ENCODE peak calls at places on chromosomes 16 and 17, in nine cellular contexts. One of them, this sample, is unnamed.
A peak's percentile ranks its signal among the peaks of the same experiment; 100 is the strongest.

GRCh38 chr16:59192551-59193199 is 458.6 kb upstream of the GOT2 start:
- DNase-seq in OCI-LY7: peak; percentile 10
- DNase-seq in stimulated activated CD4-positive, alpha-beta T cell treated with anti-CD3 and anti-CD28 coated beads, Interleukin-2, amount 100 ng/mL, for 24 hours: no peak
- DNase-seq in NCI-H1930: no peak
- DNase-seq in colonic mucosa: peak; percentile 19
- DNase-seq in memory B cell: no peak
- DNase-seq in AML-193: peak; percentile 23
- DNase-seq in progenitor cell of endocrine pancreas: no peak
- DNase-seq in CD4-positive, CD25-positive, alpha-beta regulatory T cell: peak; percentile 3
- DNase-seq in this sample: no peak

GRCh38 chr17:16516594-16517018 is 24.6 kb upstream of the LRRC75A start:
- DNase-seq in OCI-LY7: no peak
- DNase-seq in stimulated activated CD4-positive, alpha-beta T cell treated with anti-CD3 and anti-CD28 coated beads, Interleukin-2, amount 100 ng/mL, for 24 hours: no peak
- DNase-seq in NCI-H1930: no peak
- DNase-seq in colonic mucosa: no peak
- DNase-seq in memory B cell: no peak
- DNase-seq in AML-193: no peak
- DNase-seq in progenitor cell of endocrine pancreas: no peak
- DNase-seq in CD4-positive, CD25-positive, alpha-beta regulatory T cell: no peak
- DNase-seq in this sample: no peak

GRCh38 chr16:3485097-3485470 is 10.2 kb downstream of the C16orf90 start:
- DNase-seq in OCI-LY7: no peak
- DNase-seq in stimulated activated CD4-positive, alpha-beta T cell treated with anti-CD3 and anti-CD28 coated beads, Interleukin-2, amount 100 ng/mL, for 24 hours: no peak
- DNase-seq in NCI-H1930: no peak
- DNase-seq in colonic mucosa: no peak
- DNase-seq in memory B cell: no peak
- DNase-seq in AML-193: no peak
- DNase-seq in progenitor cell of endocrine pancreas: no peak
- DNase-seq in CD4-positive, CD25-positive, alpha-beta regulatory T cell: no peak
- DNase-seq in this sample: no peak

GRCh38 chr17:81036128-81036891 is 1.4 kb downstream of the BAIAP2 start:
- DNase-seq in OCI-LY7: no peak
- DNase-seq in stimulated activated CD4-positive, alpha-beta T cell treated with anti-CD3 and anti-CD28 coated beads, Interleukin-2, amount 100 ng/mL, for 24 hours: no peak
- DNase-seq in NCI-H1930: no peak
- DNase-seq in colonic mucosa: no peak
- DNase-seq in memory B cell: no peak
- DNase-seq in AML-193: no peak
- DNase-seq in progenitor cell of endocrine pancreas: no peak
- DNase-seq in CD4-positive, CD25-positive, alpha-beta regulatory T cell: no peak
- DNase-seq in this sample: no peak

GRCh38 chr16:3698941-3699340 is 18.4 kb downstream of the TRAP1 start:
- DNase-seq in OCI-LY7: no peak
- DNase-seq in stimulated activated CD4-positive, alpha-beta T cell treated with anti-CD3 and anti-CD28 coated beads, Interleukin-2, amount 100 ng/mL, for 24 hours: no peak
- DNase-seq in NCI-H1930: no peak
- DNase-seq in colonic mucosa: no peak
- DNase-seq in memory B cell: no peak
- DNase-seq in AML-193: no peak
- DNase-seq in progenitor cell of endocrine pancreas: no peak
- DNase-seq in CD4-positive, CD25-positive, alpha-beta regulatory T cell: no peak
- DNase-seq in this sample: no peak

GRCh38 chr17:48335858-48336500 is 94.0 kb downstream of the SKAP1 start:
- DNase-seq in OCI-LY7: peak; percentile 71
- DNase-seq in stimulated activated CD4-positive, alpha-beta T cell treated with anti-CD3 and anti-CD28 coated beads, Interleukin-2, amount 100 ng/mL, for 24 hours: no peak
- DNase-seq in NCI-H1930: peak; percentile 7
- DNase-seq in colonic mucosa: no peak
- DNase-seq in memory B cell: peak; percentile 68
- DNase-seq in AML-193: peak; percentile 79
- DNase-seq in progenitor cell of endocrine pancreas: no peak
- DNase-seq in CD4-positive, CD25-positive, alpha-beta regulatory T cell: peak; percentile 78
- DNase-seq in this sample: no peak

GRCh38 chr16:84922351-84923135 is 88.8 kb downstream of the ZDHHC7 start:
- DNase-seq in OCI-LY7: peak; percentile 29
- DNase-seq in stimulated activated CD4-positive, alpha-beta T cell treated with anti-CD3 and anti-CD28 coated beads, Interleukin-2, amount 100 ng/mL, for 24 hours: no peak
- DNase-seq in NCI-H1930: no peak
- DNase-seq in colonic mucosa: peak; percentile 49
- DNase-seq in memory B cell: no peak
- DNase-seq in AML-193: no peak
- DNase-seq in progenitor cell of endocrine pancreas: no peak
- DNase-seq in CD4-positive, CD25-positive, alpha-beta regulatory T cell: no peak
- DNase-seq in this sample: peak; percentile 45

GRCh38 chr17:76523084-76524037 is 14.1 kb downstream of the CYGB start:
- DNase-seq in OCI-LY7: peak; percentile 85
- DNase-seq in stimulated activated CD4-positive, alpha-beta T cell treated with anti-CD3 and anti-CD28 coated beads, Interleukin-2, amount 100 ng/mL, for 24 hours: peak; percentile 86
- DNase-seq in NCI-H1930: peak; percentile 66
- DNase-seq in colonic mucosa: peak; percentile 79
- DNase-seq in memory B cell: peak; percentile 85
- DNase-seq in AML-193: peak; percentile 66
- DNase-seq in progenitor cell of endocrine pancreas: peak; percentile 77
- DNase-seq in CD4-positive, CD25-positive, alpha-beta regulatory T cell: peak; percentile 77
- DNase-seq in this sample: peak; percentile 83

GRCh38 chr17:42002792-42003301 is 14.4 kb downstream of the DNAJC7 start:
- DNase-seq in OCI-LY7: no peak
- DNase-seq in stimulated activated CD4-positive, alpha-beta T cell treated with anti-CD3 and anti-CD28 coated beads, Interleukin-2, amount 100 ng/mL, for 24 hours: no peak
- DNase-seq in NCI-H1930: no peak
- DNase-seq in colonic mucosa: no peak
- DNase-seq in memory B cell: no peak
- DNase-seq in AML-193: no peak
- DNase-seq in progenitor cell of endocrine pancreas: no peak
- DNase-seq in CD4-positive, CD25-positive, alpha-beta regulatory T cell: no peak
- DNase-seq in this sample: no peak

GRCh38 chr16:970379-970765 is 412 bp downstream of the LMF1 start:
- DNase-seq in OCI-LY7: no peak
- DNase-seq in stimulated activated CD4-positive, alpha-beta T cell treated with anti-CD3 and anti-CD28 coated beads, Interleukin-2, amount 100 ng/mL, for 24 hours: no peak
- DNase-seq in NCI-H1930: no peak
- DNase-seq in colonic mucosa: peak; percentile 33
- DNase-seq in memory B cell: no peak
- DNase-seq in AML-193: no peak
- DNase-seq in progenitor cell of endocrine pancreas: no peak
- DNase-seq in CD4-positive, CD25-positive, alpha-beta regulatory T cell: no peak
- DNase-seq in this sample: no peak

GRCh38 chr17:75776399-75777242 is 8.0 kb upstream of the UNK start:
- DNase-seq in OCI-LY7: no peak
- DNase-seq in stimulated activated CD4-positive, alpha-beta T cell treated with anti-CD3 and anti-CD28 coated beads, Interleukin-2, amount 100 ng/mL, for 24 hours: no peak
- DNase-seq in NCI-H1930: no peak
- DNase-seq in colonic mucosa: no peak
- DNase-seq in memory B cell: peak; percentile 54
- DNase-seq in AML-193: peak; percentile 49
- DNase-seq in progenitor cell of endocrine pancreas: no peak
- DNase-seq in CD4-positive, CD25-positive, alpha-beta regulatory T cell: peak; percentile 37
- DNase-seq in this sample: no peak

GRCh38 chr16:81779540-81780320 is 639 bp downstream of the PLCG2 start:
- DNase-seq in OCI-LY7: no peak
- DNase-seq in stimulated activated CD4-positive, alpha-beta T cell treated with anti-CD3 and anti-CD28 coated beads, Interleukin-2, amount 100 ng/mL, for 24 hours: no peak
- DNase-seq in NCI-H1930: no peak
- DNase-seq in colonic mucosa: no peak
- DNase-seq in memory B cell: no peak
- DNase-seq in AML-193: peak; percentile 7
- DNase-seq in progenitor cell of endocrine pancreas: no peak
- DNase-seq in CD4-positive, CD25-positive, alpha-beta regulatory T cell: peak; percentile 7
- DNase-seq in this sample: peak; percentile 44

GRCh38 chr17:42289863-42290165 is 1.5 kb downstream of the STAT5A start:
- DNase-seq in OCI-LY7: no peak
- DNase-seq in stimulated activated CD4-positive, alpha-beta T cell treated with anti-CD3 and anti-CD28 coated beads, Interleukin-2, amount 100 ng/mL, for 24 hours: peak; percentile 74
- DNase-seq in NCI-H1930: no peak
- DNase-seq in colonic mucosa: no peak
- DNase-seq in memory B cell: no peak
- DNase-seq in AML-193: no peak
- DNase-seq in progenitor cell of endocrine pancreas: no peak
- DNase-seq in CD4-positive, CD25-positive, alpha-beta regulatory T cell: no peak
- DNase-seq in this sample: no peak

GRCh38 chr16:60107467-60107866 is 1373.4 kb upstream of the GOT2 start:
- DNase-seq in OCI-LY7: no peak
- DNase-seq in stimulated activated CD4-positive, alpha-beta T cell treated with anti-CD3 and anti-CD28 coated beads, Interleukin-2, amount 100 ng/mL, for 24 hours: no peak
- DNase-seq in NCI-H1930: no peak
- DNase-seq in colonic mucosa: no peak
- DNase-seq in memory B cell: no peak
- DNase-seq in AML-193: no peak
- DNase-seq in progenitor cell of endocrine pancreas: no peak
- DNase-seq in CD4-positive, CD25-positive, alpha-beta regulatory T cell: no peak
- DNase-seq in this sample: no peak

GRCh38 chr17:8249621-8250020 is 532 bp downstream of the PFAS start:
- DNase-seq in OCI-LY7: no peak
- DNase-seq in stimulated activated CD4-positive, alpha-beta T cell treated with anti-CD3 and anti-CD28 coated beads, Interleukin-2, amount 100 ng/mL, for 24 hours: no peak
- DNase-seq in NCI-H1930: no peak
- DNase-seq in colonic mucosa: no peak
- DNase-seq in memory B cell: no peak
- DNase-seq in AML-193: no peak
- DNase-seq in progenitor cell of endocrine pancreas: no peak
- DNase-seq in CD4-positive, CD25-positive, alpha-beta regulatory T cell: no peak
- DNase-seq in this sample: no peak

GRCh38 chr16:72894291-72895151 is 153.4 kb downstream of the ZFHX3 start:
- DNase-seq in OCI-LY7: no peak
- DNase-seq in stimulated activated CD4-positive, alpha-beta T cell treated with anti-CD3 and anti-CD28 coated beads, Interleukin-2, amount 100 ng/mL, for 24 hours: no peak
- DNase-seq in NCI-H1930: no peak
- DNase-seq in colonic mucosa: no peak
- DNase-seq in memory B cell: no peak
- DNase-seq in AML-193: no peak
- DNase-seq in progenitor cell of endocrine pancreas: no peak
- DNase-seq in CD4-positive, CD25-positive, alpha-beta regulatory T cell: no peak
- DNase-seq in this sample: no peak

GRCh38 chr17:44636562-44636961 is 19.7 kb upstream of the MEIOC start:
- DNase-seq in OCI-LY7: peak; percentile 45
- DNase-seq in stimulated activated CD4-positive, alpha-beta T cell treated with anti-CD3 and anti-CD28 coated beads, Interleukin-2, amount 100 ng/mL, for 24 hours: no peak
- DNase-seq in NCI-H1930: no peak
- DNase-seq in colonic mucosa: no peak
- DNase-seq in memory B cell: peak; percentile 11
- DNase-seq in AML-193: peak; percentile 91
- DNase-seq in progenitor cell of endocrine pancreas: no peak
- DNase-seq in CD4-positive, CD25-positive, alpha-beta regulatory T cell: no peak
- DNase-seq in this sample: no peak

GRCh38 chr17:15348030-15348429 is 6.6 kb upstream of the TEKT3 start:
- DNase-seq in OCI-LY7: no peak
- DNase-seq in stimulated activated CD4-positive, alpha-beta T cell treated with anti-CD3 and anti-CD28 coated beads, Interleukin-2, amount 100 ng/mL, for 24 hours: no peak
- DNase-seq in NCI-H1930: peak; percentile 77
- DNase-seq in colonic mucosa: peak; percentile 89
- DNase-seq in memory B cell: no peak
- DNase-seq in AML-193: no peak
- DNase-seq in progenitor cell of endocrine pancreas: no peak
- DNase-seq in CD4-positive, CD25-positive, alpha-beta regulatory T cell: no peak
- DNase-seq in this sample: no peak

GRCh38 chr17:1644493-1645206 is 882 bp downstream of the SCARF1 start:
- DNase-seq in OCI-LY7: no peak
- DNase-seq in stimulated activated CD4-positive, alpha-beta T cell treated with anti-CD3 and anti-CD28 coated beads, Interleukin-2, amount 100 ng/mL, for 24 hours: no peak
- DNase-seq in NCI-H1930: no peak
- DNase-seq in colonic mucosa: no peak
- DNase-seq in memory B cell: peak; percentile 53
- DNase-seq in AML-193: no peak
- DNase-seq in progenitor cell of endocrine pancreas: no peak
- DNase-seq in CD4-positive, CD25-positive, alpha-beta regulatory T cell: peak; percentile 44
- DNase-seq in this sample: no peak

GRCh38 chr16:50260206-50261159 is 5.9 kb upstream of the ADCY7 start:
- DNase-seq in OCI-LY7: no peak
- DNase-seq in stimulated activated CD4-positive, alpha-beta T cell treated with anti-CD3 and anti-CD28 coated beads, Interleukin-2, amount 100 ng/mL, for 24 hours: peak; percentile 13
- DNase-seq in NCI-H1930: no peak
- DNase-seq in colonic mucosa: no peak
- DNase-seq in memory B cell: no peak
- DNase-seq in AML-193: no peak
- DNase-seq in progenitor cell of endocrine pancreas: no peak
- DNase-seq in CD4-positive, CD25-positive, alpha-beta regulatory T cell: no peak
- DNase-seq in this sample: no peak

GRCh38 chr16:27980919-27981670 is 82.4 kb downstream of the GSG1L start:
- DNase-seq in OCI-LY7: no peak
- DNase-seq in stimulated activated CD4-positive, alpha-beta T cell treated with anti-CD3 and anti-CD28 coated beads, Interleukin-2, amount 100 ng/mL, for 24 hours: no peak
- DNase-seq in NCI-H1930: no peak
- DNase-seq in colonic mucosa: no peak
- DNase-seq in memory B cell: no peak
- DNase-seq in AML-193: no peak
- DNase-seq in progenitor cell of endocrine pancreas: no peak
- DNase-seq in CD4-positive, CD25-positive, alpha-beta regulatory T cell: no peak
- DNase-seq in this sample: no peak

GRCh38 chr17:64984776-64985521 is 65.7 kb upstream of the LRRC37A3 start:
- DNase-seq in OCI-LY7: peak; percentile 61
- DNase-seq in stimulated activated CD4-positive, alpha-beta T cell treated with anti-CD3 and anti-CD28 coated beads, Interleukin-2, amount 100 ng/mL, for 24 hours: peak; percentile 42
- DNase-seq in NCI-H1930: no peak
- DNase-seq in colonic mucosa: no peak
- DNase-seq in memory B cell: no peak
- DNase-seq in AML-193: peak; percentile 30
- DNase-seq in progenitor cell of endocrine pancreas: no peak
- DNase-seq in CD4-positive, CD25-positive, alpha-beta regulatory T cell: peak; percentile 91
- DNase-seq in this sample: no peak

GRCh38 chr17:56594528-56595418 is 1.3 kb downstream of the NOG start:
- DNase-seq in OCI-LY7: no peak
- DNase-seq in stimulated activated CD4-positive, alpha-beta T cell treated with anti-CD3 and anti-CD28 coated beads, Interleukin-2, amount 100 ng/mL, for 24 hours: peak; percentile 25
- DNase-seq in NCI-H1930: no peak
- DNase-seq in colonic mucosa: no peak
- DNase-seq in memory B cell: no peak
- DNase-seq in AML-193: no peak
- DNase-seq in progenitor cell of endocrine pancreas: no peak
- DNase-seq in CD4-positive, CD25-positive, alpha-beta regulatory T cell: peak; percentile 59
- DNase-seq in this sample: no peak

GRCh38 chr17:73133911-73134649 is 30.7 kb upstream of the SSTR2 start:
- DNase-seq in OCI-LY7: peak; percentile 16
- DNase-seq in stimulated activated CD4-positive, alpha-beta T cell treated with anti-CD3 and anti-CD28 coated beads, Interleukin-2, amount 100 ng/mL, for 24 hours: no peak
- DNase-seq in NCI-H1930: no peak
- DNase-seq in colonic mucosa: no peak
- DNase-seq in memory B cell: no peak
- DNase-seq in AML-193: no peak
- DNase-seq in progenitor cell of endocrine pancreas: no peak
- DNase-seq in CD4-positive, CD25-positive, alpha-beta regulatory T cell: no peak
- DNase-seq in this sample: no peak

GRCh38 chr17:81976332-81977210 is 858 bp upstream of the ASPSCR1 start:
- DNase-seq in OCI-LY7: peak; percentile 48
- DNase-seq in stimulated activated CD4-positive, alpha-beta T cell treated with anti-CD3 and anti-CD28 coated beads, Interleukin-2, amount 100 ng/mL, for 24 hours: peak; percentile 50
- DNase-seq in NCI-H1930: peak; percentile 17
- DNase-seq in colonic mucosa: peak; percentile 57
- DNase-seq in memory B cell: no peak
- DNase-seq in AML-193: no peak
- DNase-seq in progenitor cell of endocrine pancreas: no peak
- DNase-seq in CD4-positive, CD25-positive, alpha-beta regulatory T cell: peak; percentile 16
- DNase-seq in this sample: peak; percentile 69